ENCODE peak calls at places on chromosomes 3 and 15, in four cellular contexts. One of them, this sample, is unnamed.

GRCh38 chr15:99752556-99752955 is 19.3 kb upstream of the LYSMD4 start:
- DNase-seq in NCI-H187: no peak
- DNase-seq in stimulated activated CD8-positive, alpha-beta memory T cell treated with anti-CD3 and anti-CD28 coated beads, Interleukin-15, amount 100 ng/mL, for 24 hours: no peak
- DNase-seq in NCI-H69: no peak
- DNase-seq in this sample: no peak

GRCh38 chr3:112632596-112632995 is 8.3 kb downstream of the CCDC80 start:
- DNase-seq in stimulated activated CD8-positive, alpha-beta memory T cell treated with anti-CD3 and anti-CD28 coated beads, Interleukin-15, amount 100 ng/mL, for 24 hours: no peak
- DNase-seq in NCI-H187: no peak
- DNase-seq in NCI-H69: peak; percentile 15
- DNase-seq in this sample: no peak

GRCh38 chr3:24521306-24522154 is 26.9 kb upstream of the THRB start:
- DNase-seq in stimulated activated CD8-positive, alpha-beta memory T cell treated with anti-CD3 and anti-CD28 coated beads, Interleukin-15, amount 100 ng/mL, for 24 hours: no peak
- DNase-seq in NCI-H69: peak; percentile 71
- DNase-seq in NCI-H187: no peak
- DNase-seq in this sample: peak; percentile 63

GRCh38 chr3:176978441-176978840 is 218.8 kb downstream of the TBL1XR1 start:
- DNase-seq in NCI-H69: no peak
- DNase-seq in NCI-H187: no peak
- DNase-seq in stimulated activated CD8-positive, alpha-beta memory T cell treated with anti-CD3 and anti-CD28 coated beads, Interleukin-15, amount 100 ng/mL, for 24 hours: no peak
- DNase-seq in this sample: no peak

GRCh38 chr3:59555593-59556315 is 505.9 kb upstream of the CFAP20DC start:
- DNase-seq in NCI-H69: no peak
- DNase-seq in stimulated activated CD8-positive, alpha-beta memory T cell treated with anti-CD3 and anti-CD28 coated beads, Interleukin-15, amount 100 ng/mL, for 24 hours: no peak
- DNase-seq in NCI-H187: no peak
- DNase-seq in this sample: no peak

GRCh38 chr3:67641451-67641850 is 13.0 kb downstream of the SUCLG2 start:
- DNase-seq in NCI-H187: no peak
- DNase-seq in stimulated activated CD8-positive, alpha-beta memory T cell treated with anti-CD3 and anti-CD28 coated beads, Interleukin-15, amount 100 ng/mL, for 24 hours: no peak
- DNase-seq in NCI-H69: no peak
- DNase-seq in this sample: no peak

GRCh38 chr3:69541059-69541471 is 155.2 kb upstream of the FRMD4B start:
- DNase-seq in stimulated activated CD8-positive, alpha-beta memory T cell treated with anti-CD3 and anti-CD28 coated beads, Interleukin-15, amount 100 ng/mL, for 24 hours: no peak
- DNase-seq in NCI-H69: no peak
- DNase-seq in NCI-H187: no peak
- DNase-seq in this sample: peak; percentile 13

GRCh38 chr3:13111173-13111873 is 38.1 kb upstream of the IQSEC1 start:
- DNase-seq in stimulated activated CD8-positive, alpha-beta memory T cell treated with anti-CD3 and anti-CD28 coated beads, Interleukin-15, amount 100 ng/mL, for 24 hours: no peak
- DNase-seq in NCI-H69: peak; percentile 77
- DNase-seq in NCI-H187: no peak
- DNase-seq in this sample: peak; percentile 60

GRCh38 chr15:74179983-74180688 is 6.6 kb downstream of the ISLR start:
- DNase-seq in stimulated activated CD8-positive, alpha-beta memory T cell treated with anti-CD3 and anti-CD28 coated beads, Interleukin-15, amount 100 ng/mL, for 24 hours: no peak
- DNase-seq in NCI-H187: no peak
- DNase-seq in NCI-H69: no peak
- DNase-seq in this sample: no peak

GRCh38 chr3:153290278-153291015 is 128.4 kb downstream of the RAP2B start:
- DNase-seq in NCI-H69: peak; percentile 30
- DNase-seq in stimulated activated CD8-positive, alpha-beta memory T cell treated with anti-CD3 and anti-CD28 coated beads, Interleukin-15, amount 100 ng/mL, for 24 hours: no peak
- DNase-seq in NCI-H187: no peak
- DNase-seq in this sample: peak; percentile 7

GRCh38 chr15:33256874-33257273 is 53.9 kb upstream of the RYR3 start:
- DNase-seq in NCI-H69: no peak
- DNase-seq in stimulated activated CD8-positive, alpha-beta memory T cell treated with anti-CD3 and anti-CD28 coated beads, Interleukin-15, amount 100 ng/mL, for 24 hours: no peak
- DNase-seq in NCI-H187: no peak
- DNase-seq in this sample: no peak

GRCh38 chr15:41291065-41291631 is 41.2 kb downstream of the OIP5 start:
- DNase-seq in NCI-H69: no peak
- DNase-seq in NCI-H187: no peak
- DNase-seq in stimulated activated CD8-positive, alpha-beta memory T cell treated with anti-CD3 and anti-CD28 coated beads, Interleukin-15, amount 100 ng/mL, for 24 hours: no peak
- DNase-seq in this sample: no peak

GRCh38 chr3:126908752-126909275 is 74.1 kb upstream of the PLXNA1 start:
- DNase-seq in NCI-H69: no peak
- DNase-seq in NCI-H187: no peak
- DNase-seq in stimulated activated CD8-positive, alpha-beta memory T cell treated with anti-CD3 and anti-CD28 coated beads, Interleukin-15, amount 100 ng/mL, for 24 hours: no peak
- DNase-seq in this sample: no peak

GRCh38 chr3:184003187-184003967 is 14.3 kb downstream of the ABCC5 start:
- DNase-seq in NCI-H69: no peak
- DNase-seq in NCI-H187: no peak
- DNase-seq in stimulated activated CD8-positive, alpha-beta memory T cell treated with anti-CD3 and anti-CD28 coated beads, Interleukin-15, amount 100 ng/mL, for 24 hours: no peak
- DNase-seq in this sample: no peak

GRCh38 chr15:61994216-61994615 is 66.0 kb downstream of the VPS13C start:
- DNase-seq in stimulated activated CD8-positive, alpha-beta memory T cell treated with anti-CD3 and anti-CD28 coated beads, Interleukin-15, amount 100 ng/mL, for 24 hours: no peak
- DNase-seq in NCI-H69: no peak
- DNase-seq in NCI-H187: no peak
- DNase-seq in this sample: no peak

GRCh38 chr3:46351646-46352045 is 2.3 kb upstream of the CCR2 start:
- DNase-seq in stimulated activated CD8-positive, alpha-beta memory T cell treated with anti-CD3 and anti-CD28 coated beads, Interleukin-15, amount 100 ng/mL, for 24 hours: no peak
- DNase-seq in NCI-H187: no peak
- DNase-seq in NCI-H69: no peak
- DNase-seq in this sample: no peak

GRCh38 chr15:82849556-82850241 is 40.3 kb downstream of the WHAMM start:
- DNase-seq in NCI-H187: no peak
- DNase-seq in stimulated activated CD8-positive, alpha-beta memory T cell treated with anti-CD3 and anti-CD28 coated beads, Interleukin-15, amount 100 ng/mL, for 24 hours: no peak
- DNase-seq in NCI-H69: peak; percentile 79
- DNase-seq in this sample: peak; percentile 92

GRCh38 chr3:47536221-47536891 is 22.8 kb upstream of the ELP6 start:
- DNase-seq in NCI-H69: no peak
- DNase-seq in stimulated activated CD8-positive, alpha-beta memory T cell treated with anti-CD3 and anti-CD28 coated beads, Interleukin-15, amount 100 ng/mL, for 24 hours: no peak
- DNase-seq in NCI-H187: no peak
- DNase-seq in this sample: no peak

GRCh38 chr15:57019496-57020160 is 101.2 kb downstream of the TCF12 start:
- DNase-seq in stimulated activated CD8-positive, alpha-beta memory T cell treated with anti-CD3 and anti-CD28 coated beads, Interleukin-15, amount 100 ng/mL, for 24 hours: no peak
- DNase-seq in NCI-H187: no peak
- DNase-seq in NCI-H69: peak; percentile 16
- DNase-seq in this sample: no peak

GRCh38 chr3:10941972-10942371 is 50.6 kb upstream of the SLC6A1 start:
- DNase-seq in stimulated activated CD8-positive, alpha-beta memory T cell treated with anti-CD3 and anti-CD28 coated beads, Interleukin-15, amount 100 ng/mL, for 24 hours: peak; percentile 4
- DNase-seq in NCI-H69: no peak
- DNase-seq in NCI-H187: no peak
- DNase-seq in this sample: peak; percentile 1

GRCh38 chr3:157333551-157333991 is 103.1 kb upstream of the PTX3 start:
- DNase-seq in stimulated activated CD8-positive, alpha-beta memory T cell treated with anti-CD3 and anti-CD28 coated beads, Interleukin-15, amount 100 ng/mL, for 24 hours: no peak
- DNase-seq in NCI-H69: no peak
- DNase-seq in NCI-H187: no peak
- DNase-seq in this sample: no peak

GRCh38 chr3:156417733-156418132 is 137.2 kb downstream of the SSR3 start:
- DNase-seq in stimulated activated CD8-positive, alpha-beta memory T cell treated with anti-CD3 and anti-CD28 coated beads, Interleukin-15, amount 100 ng/mL, for 24 hours: no peak
- DNase-seq in NCI-H69: no peak
- DNase-seq in NCI-H187: no peak
- DNase-seq in this sample: peak; percentile 65

GRCh38 chr3:174651951-174652350 is 207.2 kb upstream of the NAALADL2 start:
- DNase-seq in NCI-H187: no peak
- DNase-seq in stimulated activated CD8-positive, alpha-beta memory T cell treated with anti-CD3 and anti-CD28 coated beads, Interleukin-15, amount 100 ng/mL, for 24 hours: no peak
- DNase-seq in NCI-H69: no peak
- DNase-seq in this sample: no peak

GRCh38 chr15:67794832-67795574 is 30.3 kb upstream of the SKOR1 start:
- DNase-seq in NCI-H187: no peak
- DNase-seq in stimulated activated CD8-positive, alpha-beta memory T cell treated with anti-CD3 and anti-CD28 coated beads, Interleukin-15, amount 100 ng/mL, for 24 hours: no peak
- DNase-seq in NCI-H69: no peak
- DNase-seq in this sample: no peak

GRCh38 chr3:176584413-176585176 is 612.7 kb downstream of the TBL1XR1 start:
- DNase-seq in NCI-H187: no peak
- DNase-seq in stimulated activated CD8-positive, alpha-beta memory T cell treated with anti-CD3 and anti-CD28 coated beads, Interleukin-15, amount 100 ng/mL, for 24 hours: no peak
- DNase-seq in NCI-H69: no peak
- DNase-seq in this sample: no peak

GRCh38 chr15:91863621-91864255 is 10.2 kb downstream of the SLCO3A1 start:
- DNase-seq in NCI-H69: peak; percentile 24
- DNase-seq in stimulated activated CD8-positive, alpha-beta memory T cell treated with anti-CD3 and anti-CD28 coated beads, Interleukin-15, amount 100 ng/mL, for 24 hours: no peak
- DNase-seq in NCI-H187: no peak
- DNase-seq in this sample: no peak

GRCh38 chr3:16510620-16511319 is 2.7 kb downstream of the RFTN1 start:
- DNase-seq in NCI-H187: no peak
- DNase-seq in NCI-H69: no peak
- DNase-seq in stimulated activated CD8-positive, alpha-beta memory T cell treated with anti-CD3 and anti-CD28 coated beads, Interleukin-15, amount 100 ng/mL, for 24 hours: no peak
- DNase-seq in this sample: no peak

GRCh38 chr15:92158426-92158825 is 235.3 kb upstream of the ST8SIA2 start:
- DNase-seq in stimulated activated CD8-positive, alpha-beta memory T cell treated with anti-CD3 and anti-CD28 coated beads, Interleukin-15, amount 100 ng/mL, for 24 hours: no peak
- DNase-seq in NCI-H69: peak; percentile 17
- DNase-seq in NCI-H187: no peak
- DNase-seq in this sample: peak; percentile 66

GRCh38 chr3:57281710-57282109 is 10.8 kb downstream of the ASB14 start:
- DNase-seq in NCI-H187: no peak
- DNase-seq in stimulated activated CD8-positive, alpha-beta memory T cell treated with anti-CD3 and anti-CD28 coated beads, Interleukin-15, amount 100 ng/mL, for 24 hours: no peak
- DNase-seq in NCI-H69: no peak
- DNase-seq in this sample: no peak

GRCh38 chr15:81752974-81753373 is 292.8 kb downstream of the MEX3B start:
- DNase-seq in NCI-H187: no peak
- DNase-seq in stimulated activated CD8-positive, alpha-beta memory T cell treated with anti-CD3 and anti-CD28 coated beads, Interleukin-15, amount 100 ng/mL, for 24 hours: no peak
- DNase-seq in NCI-H69: peak; percentile 59
- DNase-seq in this sample: peak; percentile 51

GRCh38 chr3:73270839-73271483 is 209.5 kb downstream of the EBLN2 start:
- DNase-seq in stimulated activated CD8-positive, alpha-beta memory T cell treated with anti-CD3 and anti-CD28 coated beads, Interleukin-15, amount 100 ng/mL, for 24 hours: no peak
- DNase-seq in NCI-H187: no peak
- DNase-seq in NCI-H69: peak; percentile 80
- DNase-seq in this sample: peak; percentile 21

This sample was measured in DMS53.